ENCODE peak calls at places on chromosome 22, in seven cellular contexts. D, V, Z, P, U, A and R are unnamed samples.

GRCh38 chr22:43151251-43152000 is at the start of gene TSPO:
- DNase-seq in U (peak; percentile 69), A (peak; percentile 66), V (peak; percentile 91), Z (peak; percentile 33), D (peak; percentile 29), P (no peak), R (peak; percentile 82)

GRCh38 chr22:46902998-46903916 is 140.8 kb downstream of the TBC1D22A start:
- DNase-seq in D (no peak), U (no peak), V (no peak), P (peak; percentile 58), A (no peak), Z (no peak), R (no peak)

GRCh38 chr22:47337161-47337621 is 574.7 kb downstream of the TBC1D22A start:
- DNase-seq in U (peak; percentile 95), D (peak; percentile 34), V (no peak), A (no peak), Z (no peak), P (no peak), R (peak; percentile 77)

GRCh38 chr22:22421392-22421791 is 87.2 kb downstream of the ZNF280B start:
- DNase-seq in D (no peak), A (no peak), P (no peak), V (no peak), U (no peak), Z (no peak), R (no peak)

GRCh38 chr22:43535741-43536140 is 123.9 kb downstream of the MPPED1 start:
- DNase-seq in P (no peak), V (no peak), Z (peak; percentile 89), D (no peak), U (no peak), A (no peak), R (no peak)

GRCh38 chr22:46040471-46041465 is 63.8 kb upstream of the WNT7B start:
- DNase-seq in A (no peak), D (no peak), U (no peak), V (no peak), Z (no peak), P (peak; percentile 11), R (no peak)

GRCh38 chr22:45777046-45777851 is 105.6 kb downstream of the ATXN10 start:
- DNase-seq in P (no peak), V (no peak), U (peak; percentile 52), Z (peak; percentile 60), D (peak; percentile 29), A (no peak), R (peak; percentile 45)

GRCh38 chr22:40312050-40312449 is 34.2 kb upstream of the ADSL start:
- DNase-seq in Z (no peak), V (no peak), D (no peak), A (no peak), U (no peak), P (no peak), R (no peak)

GRCh38 chr22:18145676-18146388 is 4.1 kb upstream of the USP18 start:
- DNase-seq in P (no peak), A (no peak), V (no peak), Z (no peak), U (no peak), D (no peak), R (no peak)

GRCh38 chr22:30969532-30970355 is 679 bp downstream of the TUG1 start:
- DNase-seq in D (peak; percentile 45), U (peak; percentile 54), A (no peak), P (no peak), Z (peak; percentile 39), V (no peak), R (peak; percentile 73)

GRCh38 chr22:35587447-35587870 is 29.7 kb downstream of the MB start:
- DNase-seq in U (peak; percentile 57), P (no peak), A (no peak), V (peak; percentile 96), Z (no peak), D (no peak), R (peak; percentile 15)

GRCh38 chr22:39645532-39645931 is 75.0 kb downstream of the CACNA1I start:
- DNase-seq in D (no peak), A (no peak), P (no peak), Z (no peak), U (no peak), V (no peak), R (no peak)

GRCh38 chr22:44802071-44802700 is 49.8 kb downstream of the ARHGAP8 start:
- DNase-seq in D (no peak), Z (no peak), U (no peak), P (no peak), A (no peak), V (no peak), R (no peak)

GRCh38 chr22:44807915-44808690 is 55.7 kb downstream of the ARHGAP8 start:
- DNase-seq in U (no peak), V (no peak), Z (no peak), A (no peak), P (peak; percentile 73), D (no peak), R (no peak)

GRCh38 chr22:19974233-19974861 is 32.7 kb upstream of the TXNRD2 start:
- DNase-seq in V (no peak), D (peak; percentile 71), Z (no peak), U (peak; percentile 68), A (no peak), P (peak; percentile 93), R (peak; percentile 63)

GRCh38 chr22:17368727-17369552 is at the start of gene CECR2:
- DNase-seq in Z (no peak), V (peak; percentile 75), A (no peak), U (no peak), P (peak; percentile 70), D (no peak), R (no peak)

GRCh38 chr22:44543781-44544181 is 45.7 kb upstream of the RTL6 start:
- DNase-seq in U (no peak), D (peak; percentile 30), P (no peak), Z (no peak), A (no peak), V (no peak), R (peak; percentile 61)

GRCh38 chr22:17013396-17014100 is 5.5 kb upstream of the GAB4 start:
- DNase-seq in Z (peak; percentile 66), U (no peak), A (no peak), D (no peak), P (no peak), V (no peak), R (no peak)

GRCh38 chr22:18091916-18092526 is 14.2 kb downstream of the PEX26 start:
- DNase-seq in A (peak; percentile 32), Z (peak; percentile 69), V (peak; percentile 88), P (no peak), U (peak; percentile 16), D (peak; percentile 89), R (peak; percentile 92)

GRCh38 chr22:36384766-36385400 is 2.9 kb downstream of the MYH9 start:
- DNase-seq in A (peak; percentile 36), V (no peak), P (peak; percentile 35), Z (no peak), D (peak; percentile 55), U (peak; percentile 72), R (peak; percentile 38)

GRCh38 chr22:29716814-29717213 is 3.0 kb upstream of the CABP7 start:
- DNase-seq in Z (peak; percentile 59), V (peak; percentile 67), U (peak; percentile 82), D (peak; percentile 79), P (peak; percentile 89), A (no peak), R (peak; percentile 82)

GRCh38 chr22:37843746-37844089 is 416 bp downstream of the ANKRD54 start:
- DNase-seq in A (peak; percentile 44), P (peak; percentile 59), V (no peak), D (no peak), U (no peak), Z (no peak), R (peak; percentile 74)

GRCh38 chr22:47291565-47292495 is 529.4 kb downstream of the TBC1D22A start:
- DNase-seq in U (no peak), P (peak; percentile 2), V (no peak), D (no peak), Z (no peak), A (no peak), R (no peak)

GRCh38 chr22:37571258-37571991 is 8.5 kb downstream of the LGALS2 start:
- DNase-seq in U (peak; percentile 36), P (no peak), Z (peak; percentile 41), A (no peak), V (no peak), D (no peak), R (no peak)